ENCODE peak calls at places on chromosome X, in eight cellular contexts. J is T-helper 1 cell, A is occipital lobe, P is glutamatergic neuron, D is activated T-cell treated with anti-CD3 and anti-CD28 coated beads for 1 hour, L is MG63, F is HS-5, X is GM23338. S is an unnamed sample.

GRCh38 chrX:74179071-74179470 is 124.9 kb upstream of the ZCCHC13 start:
- DNase-seq in J (no peak), A (no peak), P (no peak), D (no peak), L (no peak), F (no peak), X (no peak), S (no peak)

GRCh38 chrX:41336447-41336846 is 2.5 kb downstream of the DDX3X start:
- DNase-seq in J (no peak), A (no peak), P (no peak), D (no peak), L (no peak), F (no peak), X (no peak), S (no peak)

GRCh38 chrX:136028383-136028984 is 43.2 kb downstream of the SLC9A6 start:
- DNase-seq in J (no peak), A (no peak), P (no peak), D (no peak), L (no peak), F (peak; percentile 23), X (peak; percentile 47), S (no peak)

GRCh38 chrX:40012039-40012799 is 85.5 kb downstream of the BCOR start:
- DNase-seq in J (no peak), A (no peak), P (no peak), D (no peak), L (no peak), F (no peak), X (peak; percentile 14), S (no peak)

GRCh38 chrX:138885886-138886285 is 174.4 kb upstream of the FGF13 start:
- DNase-seq in J (no peak), A (no peak), P (no peak), D (no peak), L (no peak), F (no peak), X (no peak), S (no peak)

GRCh38 chrX:109270580-109271484 is 211.1 kb downstream of the GUCY2F start:
- DNase-seq in J (no peak), A (no peak), P (no peak), D (no peak), L (peak; percentile 8), F (no peak), X (no peak), S (no peak)

GRCh38 chrX:133953785-133954355 is 31.5 kb downstream of the GPC3 start:
- DNase-seq in J (no peak), A (no peak), P (no peak), D (no peak), L (no peak), F (no peak), X (no peak), S (no peak)

GRCh38 chrX:39907964-39908616 is 189.7 kb downstream of the BCOR start:
- DNase-seq in J (no peak), A (no peak), P (no peak), D (no peak), L (peak; percentile 92), F (peak; percentile 87), X (no peak), S (no peak)

GRCh38 chrX:23732704-23733103 is 10.4 kb downstream of the ACOT9 start:
- DNase-seq in J (no peak), A (no peak), P (no peak), D (no peak), L (no peak), F (no peak), X (no peak), S (no peak)

GRCh38 chrX:71067727-71068051 is 445 bp downstream of the SNX12 start:
- DNase-seq in J (no peak), A (no peak), P (no peak), D (no peak), L (no peak), F (no peak), X (no peak), S (no peak)

GRCh38 chrX:154056739-154057367 is 37.2 kb upstream of the IRAK1 start:
- DNase-seq in J (peak; percentile 5), A (no peak), P (no peak), D (no peak), L (no peak), F (no peak), X (no peak), S (no peak)

GRCh38 chrX:135977611-135978010 is 3.8 kb upstream of the MMGT1 start:
- DNase-seq in J (no peak), A (no peak), P (no peak), D (no peak), L (no peak), F (no peak), X (no peak), S (no peak)

S was measured in effector CD4-positive, alpha-beta T cell.